ENCODE peak calls at places on chromosomes 3 and 15, in five cellular contexts. One of them, this sample, is unnamed.

GRCh38 chr3:115217678-115218451 is 70.8 kb upstream of the ZBTB20 start:
- DNase-seq in pancreas: no peak
- DNase-seq in mammary epithelial cell: peak; percentile 56
- DNase-seq in upper lobe of right lung: no peak
- DNase-seq in thoracic aorta: no peak
- DNase-seq in this sample: no peak

GRCh38 chr3:32591960-32592462 is 21.4 kb upstream of the DYNC1LI1 start:
- DNase-seq in pancreas: no peak
- DNase-seq in mammary epithelial cell: no peak
- DNase-seq in upper lobe of right lung: no peak
- DNase-seq in thoracic aorta: no peak
- DNase-seq in this sample: no peak

GRCh38 chr3:178482981-178483380 is 53.3 kb upstream of the KCNMB2 start:
- DNase-seq in pancreas: no peak
- DNase-seq in mammary epithelial cell: no peak
- DNase-seq in upper lobe of right lung: no peak
- DNase-seq in thoracic aorta: no peak
- DNase-seq in this sample: no peak

GRCh38 chr3:115595611-115596010 is 27.7 kb upstream of the GAP43 start:
- DNase-seq in pancreas: no peak
- DNase-seq in mammary epithelial cell: no peak
- DNase-seq in upper lobe of right lung: no peak
- DNase-seq in thoracic aorta: no peak
- DNase-seq in this sample: no peak

GRCh38 chr15:39462691-39463090 is 118.2 kb upstream of the THBS1 start:
- DNase-seq in pancreas: no peak
- DNase-seq in mammary epithelial cell: peak; percentile 9
- DNase-seq in upper lobe of right lung: no peak
- DNase-seq in thoracic aorta: no peak
- DNase-seq in this sample: no peak

GRCh38 chr15:38528279-38528678 is 36.3 kb downstream of the RASGRP1 start:
- DNase-seq in pancreas: no peak
- DNase-seq in mammary epithelial cell: peak; percentile 56
- DNase-seq in upper lobe of right lung: no peak
- DNase-seq in thoracic aorta: no peak
- DNase-seq in this sample: no peak

GRCh38 chr3:40307176-40307575 is 2.3 kb upstream of the EIF1B start:
- DNase-seq in pancreas: no peak
- DNase-seq in mammary epithelial cell: peak; percentile 55
- DNase-seq in upper lobe of right lung: no peak
- DNase-seq in thoracic aorta: no peak
- DNase-seq in this sample: no peak

GRCh38 chr3:69313251-69313650 is 72.6 kb downstream of the FRMD4B start:
- DNase-seq in pancreas: no peak
- DNase-seq in mammary epithelial cell: no peak
- DNase-seq in upper lobe of right lung: no peak
- DNase-seq in thoracic aorta: no peak
- DNase-seq in this sample: no peak

GRCh38 chr3:23406576-23406975 is 203.4 kb downstream of the UBE2E2 start:
- DNase-seq in pancreas: no peak
- DNase-seq in mammary epithelial cell: no peak
- DNase-seq in upper lobe of right lung: no peak
- DNase-seq in thoracic aorta: no peak
- DNase-seq in this sample: no peak

GRCh38 chr15:97963779-97964178 is 3.3 kb downstream of the ARRDC4 start:
- DNase-seq in pancreas: no peak
- DNase-seq in mammary epithelial cell: no peak
- DNase-seq in upper lobe of right lung: no peak
- DNase-seq in thoracic aorta: no peak
- DNase-seq in this sample: no peak

GRCh38 chr3:159266779-159267178 is 464.9 kb downstream of the MFSD1 start:
- DNase-seq in pancreas: no peak
- DNase-seq in mammary epithelial cell: peak; percentile 42
- DNase-seq in upper lobe of right lung: no peak
- DNase-seq in thoracic aorta: no peak
- DNase-seq in this sample: no peak

GRCh38 chr3:31880020-31880419 is 101.0 kb downstream of the OSBPL10 start:
- DNase-seq in pancreas: no peak
- DNase-seq in mammary epithelial cell: peak; percentile 79
- DNase-seq in upper lobe of right lung: peak; percentile 78
- DNase-seq in thoracic aorta: no peak
- DNase-seq in this sample: no peak

GRCh38 chr3:45817788-45818523 is 21.6 kb upstream of the SLC6A20 start:
- DNase-seq in pancreas: peak; percentile 52
- DNase-seq in mammary epithelial cell: peak; percentile 97
- DNase-seq in upper lobe of right lung: no peak
- DNase-seq in thoracic aorta: no peak
- DNase-seq in this sample: peak; percentile 88

GRCh38 chr15:77871838-77872371 is 205.6 kb downstream of the TBC1D2B start:
- DNase-seq in pancreas: no peak
- DNase-seq in mammary epithelial cell: no peak
- DNase-seq in upper lobe of right lung: peak; percentile 60
- DNase-seq in thoracic aorta: no peak
- DNase-seq in this sample: peak; percentile 70
- TF ChIP-seq CTCF in pancreas: no peak
- TF ChIP-seq CTCF in mammary epithelial cell: no peak
- TF ChIP-seq CTCF in upper lobe of right lung: no peak
- TF ChIP-seq CTCF in thoracic aorta: no peak
- TF ChIP-seq CTCF in this sample: no peak

GRCh38 chr15:65072027-65072426 is 4.2 kb upstream of the RASL12 start:
- DNase-seq in pancreas: no peak
- DNase-seq in mammary epithelial cell: no peak
- DNase-seq in upper lobe of right lung: no peak
- DNase-seq in thoracic aorta: no peak
- DNase-seq in this sample: no peak

GRCh38 chr15:65071381-65071811 is 3.6 kb upstream of the RASL12 start:
- DNase-seq in pancreas: no peak
- DNase-seq in mammary epithelial cell: no peak
- DNase-seq in upper lobe of right lung: no peak
- DNase-seq in thoracic aorta: peak; percentile 61
- DNase-seq in this sample: peak; percentile 55

GRCh38 chr15:65069179-65069578 is 1.4 kb upstream of the RASL12 start:
- DNase-seq in pancreas: no peak
- DNase-seq in mammary epithelial cell: no peak
- DNase-seq in upper lobe of right lung: no peak
- DNase-seq in thoracic aorta: no peak
- DNase-seq in this sample: no peak

GRCh38 chr15:65069779-65070546 is 2.2 kb upstream of the RASL12 start:
- DNase-seq in pancreas: no peak
- DNase-seq in mammary epithelial cell: no peak
- DNase-seq in upper lobe of right lung: no peak
- DNase-seq in thoracic aorta: no peak
- DNase-seq in this sample: no peak

DNA sequence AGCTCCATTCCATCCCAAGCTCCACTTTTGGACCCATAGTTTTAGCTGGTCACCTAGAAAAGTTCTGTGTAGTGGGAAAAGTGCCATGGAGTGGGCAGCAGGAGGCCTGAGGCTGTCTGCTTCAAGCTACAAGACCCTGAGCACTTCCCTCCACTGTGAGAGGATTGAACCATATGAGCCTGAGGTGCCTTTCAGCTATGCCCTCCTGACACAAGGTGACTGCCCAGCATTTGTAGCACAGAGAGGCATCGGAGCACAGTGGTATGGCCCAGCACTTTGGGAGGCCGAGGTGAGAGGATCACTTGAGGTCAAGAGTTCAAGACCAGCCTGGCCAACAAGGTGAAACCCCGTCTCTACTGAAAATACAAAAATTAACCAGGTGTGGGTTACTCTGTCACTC is 3.9 kb upstream of the KBTBD13 start:
- DNase-seq in pancreas: no peak
- DNase-seq in mammary epithelial cell: no peak
- DNase-seq in upper lobe of right lung: no peak
- DNase-seq in thoracic aorta: no peak
- DNase-seq in this sample: no peak
- H3K27ac ChIP-seq in pancreas: no peak overlapping the region
- H3K27ac ChIP-seq in mammary epithelial cell: no peak overlapping the region
- H3K27ac ChIP-seq in upper lobe of right lung: no peak overlapping the region
- H3K27ac ChIP-seq in thoracic aorta: peak overlapping the region; percentile 99
- H3K27ac ChIP-seq in this sample: no peak overlapping the region

GRCh38 chr15:89332446-89332845 is 2.2 kb downstream of the POLG start:
- DNase-seq in pancreas: no peak
- DNase-seq in mammary epithelial cell: no peak
- DNase-seq in upper lobe of right lung: no peak
- DNase-seq in thoracic aorta: no peak
- DNase-seq in this sample: no peak
- H3K4me1 ChIP-seq in pancreas: peaks cover 14% of the 10 kb centered on the region
- H3K4me1 ChIP-seq in mammary epithelial cell: peaks cover 38% of the 10 kb centered on the region
- H3K4me1 ChIP-seq in upper lobe of right lung: peaks cover 45% of the 10 kb centered on the region
- H3K4me1 ChIP-seq in thoracic aorta: peaks cover 26% of the 10 kb centered on the region
- H3K4me1 ChIP-seq in this sample: peaks cover 11% of the 10 kb centered on the region

GRCh38 chr15:90820481-90820880 is 47.9 kb upstream of the FURIN start:
- DNase-seq in pancreas: no peak
- DNase-seq in mammary epithelial cell: no peak
- DNase-seq in upper lobe of right lung: no peak
- DNase-seq in thoracic aorta: no peak
- DNase-seq in this sample: no peak

GRCh38 chr15:90819850-90820249 is 48.5 kb upstream of the FURIN start:
- DNase-seq in pancreas: peak; percentile 38
- DNase-seq in mammary epithelial cell: no peak
- DNase-seq in upper lobe of right lung: no peak
- DNase-seq in thoracic aorta: no peak
- DNase-seq in this sample: no peak

GRCh38 chr15:90817117-90818057 is 51.0 kb upstream of the FURIN start:
- DNase-seq in pancreas: no peak
- DNase-seq in mammary epithelial cell: no peak
- DNase-seq in upper lobe of right lung: no peak
- DNase-seq in thoracic aorta: no peak
- DNase-seq in this sample: peak; percentile 70

GRCh38 chr15:90819390-90819789 is 49.0 kb upstream of the FURIN start:
- DNase-seq in pancreas: peak; percentile 91
- DNase-seq in mammary epithelial cell: no peak
- DNase-seq in upper lobe of right lung: no peak
- DNase-seq in thoracic aorta: no peak
- DNase-seq in this sample: no peak

DNA sequence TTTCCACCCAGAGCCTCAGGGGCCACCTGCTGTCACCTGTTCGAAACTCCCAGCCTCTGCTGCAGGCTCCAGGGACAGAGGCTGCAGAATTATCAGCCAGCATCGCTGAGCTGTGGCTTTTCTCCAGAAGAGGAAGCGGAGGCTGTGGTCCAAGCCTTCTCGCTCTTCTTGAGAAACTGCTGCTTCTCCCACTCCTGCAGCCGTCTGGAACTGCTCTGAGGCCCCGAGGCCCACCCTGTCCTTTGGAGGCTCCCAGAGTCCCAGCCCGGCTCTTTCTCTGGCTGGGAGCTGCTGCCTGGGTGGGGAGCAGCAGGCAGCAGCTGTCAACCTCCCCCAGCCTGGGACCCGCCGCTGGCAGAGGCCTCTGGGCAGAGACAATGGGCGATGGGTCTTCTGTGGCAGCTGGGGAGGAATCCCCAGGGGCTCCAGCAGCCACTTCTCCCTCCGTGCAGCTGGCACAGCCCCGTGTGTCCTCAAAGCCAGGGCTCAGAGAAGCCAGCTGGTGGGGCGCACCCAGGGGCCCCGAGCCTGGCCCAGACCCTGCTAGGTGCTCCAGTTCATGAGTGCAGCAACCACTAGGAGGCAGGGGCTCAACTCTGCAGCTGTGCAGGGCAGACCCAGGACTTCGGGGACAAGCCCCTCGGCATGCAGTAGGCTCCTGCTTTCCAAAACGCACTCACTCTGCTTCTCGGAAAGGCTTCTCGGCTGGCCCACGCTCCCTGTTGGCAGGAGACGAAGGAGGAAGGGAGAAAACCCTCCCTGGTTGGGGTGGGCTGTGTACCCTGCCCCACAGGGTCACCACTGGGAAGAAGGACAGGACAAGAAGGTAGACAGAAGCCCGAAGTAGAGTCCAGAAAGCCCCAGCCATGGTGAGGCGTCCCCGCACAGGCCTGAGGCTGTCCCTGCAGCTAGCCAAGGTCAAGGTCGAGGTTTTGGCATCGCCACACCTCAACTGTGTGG is 49.9 kb upstream of the FURIN start:
- DNase-seq in pancreas: peak; percentile 53
- DNase-seq in mammary epithelial cell: no peak
- DNase-seq in upper lobe of right lung: peak; percentile 64
- DNase-seq in thoracic aorta: no peak
- DNase-seq in this sample: peak; percentile 70
- TF ChIP-seq CTCF in pancreas: no peak
- TF ChIP-seq CTCF in mammary epithelial cell: no peak
- TF ChIP-seq CTCF in upper lobe of right lung: no peak
- TF ChIP-seq CTCF in thoracic aorta: no peak
- TF ChIP-seq CTCF in this sample: no peak

GRCh38 chr3:257826-258225 is 61.3 kb downstream of the CHL1 start:
- DNase-seq in pancreas: no peak
- DNase-seq in mammary epithelial cell: no peak
- DNase-seq in upper lobe of right lung: no peak
- DNase-seq in thoracic aorta: no peak
- DNase-seq in this sample: no peak
- H3K27ac ChIP-seq in pancreas: no peak overlapping the region
- H3K27ac ChIP-seq in mammary epithelial cell: no peak overlapping the region
- H3K27ac ChIP-seq in upper lobe of right lung: no peak overlapping the region
- H3K27ac ChIP-seq in thoracic aorta: no peak overlapping the region
- H3K27ac ChIP-seq in this sample: no peak overlapping the region

This sample was measured in RWPE2.